ENCODE peak calls at places on chromosomes 5 and 9, in ten cellular contexts. B, J, G, F, Y, U, Z, N, H and Q are unnamed samples.

GRCh38 chr9:131310833-131311554 is 21.5 kb downstream of the PLPP7 start:
- DNase-seq in B (no peak), J (no peak), G (peak), F (no peak), Y (no peak), U (no peak), Z (no peak), N (peak), H (peak), Q (peak)

GRCh38 chr9:129319076-129319937 is 141.2 kb upstream of the IER5L start:
- DNase-seq in B (no peak), J (no peak), G (no peak), F (no peak), Y (no peak), U (no peak), Z (no peak), N (no peak), H (no peak), Q (no peak)

GRCh38 chr5:160390787-160391696 is 8.8 kb downstream of the FAM200C start:
- DNase-seq in B (peak), J (no peak), G (no peak), F (peak), Y (peak), U (no peak), Z (peak), N (no peak), H (no peak), Q (no peak)

GRCh38 chr9:122200960-122201635 is 27.7 kb downstream of the LHX6 start:
- DNase-seq in B (no peak), J (no peak), G (no peak), F (peak), Y (peak), U (no peak), Z (peak), N (no peak), H (no peak), Q (no peak)

GRCh38 chr9:109408759-109409462 is 88.1 kb upstream of the EPB41L4B start:
- DNase-seq in B (no peak), J (no peak), G (no peak), F (no peak), Y (no peak), U (no peak), Z (peak), N (no peak), H (no peak), Q (no peak)

GRCh38 chr5:87121315-87122170 is 146.1 kb upstream of the RASA1 start:
- DNase-seq in B (peak), J (no peak), G (peak), F (peak), Y (peak), U (no peak), Z (peak), N (peak), H (peak), Q (no peak)

GRCh38 chr9:121304707-121305106 is 36.7 kb downstream of the GSN start:
- DNase-seq in B (no peak), J (no peak), G (no peak), F (no peak), Y (no peak), U (no peak), Z (no peak), N (no peak), H (no peak), Q (no peak)

GRCh38 chr9:88280816-88281382 is 107.3 kb upstream of the SPIN1 start:
- DNase-seq in B (peak), J (no peak), G (no peak), F (peak), Y (peak), U (no peak), Z (peak), N (no peak), H (no peak), Q (no peak)

GRCh38 chr9:31347082-31347617 is 1037.3 kb upstream of the ACO1 start:
- DNase-seq in B (peak), J (no peak), G (peak), F (peak), Y (peak), U (no peak), Z (no peak), N (no peak), H (no peak), Q (peak)

GRCh38 chr5:7321724-7322123 is 74.2 kb upstream of the ADCY2 start:
- DNase-seq in B (peak), J (no peak), G (no peak), F (peak), Y (no peak), U (no peak), Z (peak), N (no peak), H (no peak), Q (no peak)

GRCh38 chr5:156328176-156328575 is 1.2 kb downstream of the SGCD start:
- DNase-seq in B (no peak), J (no peak), G (no peak), F (no peak), Y (no peak), U (no peak), Z (no peak), N (no peak), H (no peak), Q (no peak)

GRCh38 chr5:150763023-150763793 is 4.4 kb upstream of the DCTN4 start:
- DNase-seq in B (peak), J (no peak), G (no peak), F (peak), Y (peak), U (no peak), Z (peak), N (no peak), H (no peak), Q (no peak)

GRCh38 chr5:143030349-143030748 is 260.2 kb downstream of the ARHGAP26 start:
- DNase-seq in B (no peak), J (no peak), G (no peak), F (no peak), Y (no peak), U (no peak), Z (no peak), N (no peak), H (no peak), Q (peak)

GRCh38 chr9:114278881-114279570 is 43.9 kb upstream of the ORM1 start:
- DNase-seq in B (peak), J (no peak), G (no peak), F (peak), Y (peak), U (no peak), Z (peak), N (no peak), H (no peak), Q (no peak)

GRCh38 chr5:81759632-81760005 is 8.7 kb upstream of the SSBP2 start:
- DNase-seq in B (no peak), J (no peak), G (no peak), F (no peak), Y (no peak), U (no peak), Z (no peak), N (no peak), H (no peak), Q (no peak)

GRCh38 chr5:155870636-155871035 is 456.3 kb upstream of the SGCD start:
- DNase-seq in B (no peak), J (no peak), G (no peak), F (no peak), Y (no peak), U (no peak), Z (no peak), N (no peak), H (no peak), Q (no peak)

GRCh38 chr5:176772271-176773210 is 37.8 kb upstream of the UNC5A start:
- DNase-seq in B (no peak), J (no peak), G (no peak), F (no peak), Y (no peak), U (no peak), Z (no peak), N (no peak), H (no peak), Q (no peak)

GRCh38 chr9:125284855-125285254 is 23.2 kb downstream of the GAPVD1 start:
- DNase-seq in B (no peak), J (no peak), G (no peak), F (no peak), Y (no peak), U (no peak), Z (no peak), N (no peak), H (no peak), Q (no peak)

GRCh38 chr5:35458824-35459207 is 158.8 kb upstream of the SPEF2 start:
- DNase-seq in B (peak), J (no peak), G (no peak), F (no peak), Y (no peak), U (peak), Z (peak), N (no peak), H (no peak), Q (no peak)

GRCh38 chr5:134592141-134592746 is 40.4 kb downstream of the SAR1B start:
- DNase-seq in B (peak), J (no peak), G (no peak), F (peak), Y (peak), U (no peak), Z (peak), N (no peak), H (no peak), Q (no peak)

GRCh38 chr9:6931913-6932312 is 174.1 kb downstream of the KDM4C start:
- DNase-seq in B (peak), J (no peak), G (no peak), F (peak), Y (peak), U (no peak), Z (peak), N (no peak), H (no peak), Q (no peak)

GRCh38 chr9:2418619-2419018 is 203.0 kb upstream of the VLDLR start:
- DNase-seq in B (peak), J (no peak), G (no peak), F (peak), Y (peak), U (no peak), Z (peak), N (no peak), H (no peak), Q (no peak)

GRCh38 chr5:111735829-111736228 is 21.2 kb downstream of the NREP start:
- DNase-seq in B (peak), J (no peak), G (no peak), F (peak), Y (peak), U (no peak), Z (peak), N (no peak), H (no peak), Q (no peak)

GRCh38 chr9:3534614-3535404 is 9.0 kb upstream of the RFX3 start:
- DNase-seq in B (no peak), J (no peak), G (no peak), F (no peak), Y (no peak), U (no peak), Z (no peak), N (no peak), H (no peak), Q (no peak)

GRCh38 chr5:113119271-113119924 is 142.8 kb downstream of the DCP2 start:
- DNase-seq in B (no peak), J (no peak), G (no peak), F (no peak), Y (peak), U (no peak), Z (no peak), N (no peak), H (no peak), Q (no peak)

GRCh38 chr5:77995793-77996409 is 219.8 kb upstream of the TBCA start:
- DNase-seq in B (no peak), J (no peak), G (no peak), F (no peak), Y (no peak), U (peak), Z (no peak), N (no peak), H (no peak), Q (no peak)

GRCh38 chr5:177361418-177362101 is 3.8 kb downstream of the RGS14 start:
- DNase-seq in B (no peak), J (no peak), G (no peak), F (no peak), Y (no peak), U (no peak), Z (no peak), N (no peak), H (no peak), Q (no peak)

GRCh38 chr5:128591598-128592455 is 53.8 kb upstream of the FBN2 start:
- DNase-seq in B (no peak), J (no peak), G (no peak), F (no peak), Y (no peak), U (no peak), Z (no peak), N (no peak), H (no peak), Q (no peak)

GRCh38 chr9:107158321-107158720 is 124.8 kb upstream of the RAD23B start:
- DNase-seq in B (peak), J (no peak), G (no peak), F (peak), Y (peak), U (peak), Z (peak), N (no peak), H (no peak), Q (no peak)

GRCh38 chr5:153888781-153889180 is 149.9 kb downstream of the FAM114A2 start:
- DNase-seq in B (no peak), J (no peak), G (no peak), F (no peak), Y (no peak), U (no peak), Z (no peak), N (no peak), H (no peak), Q (no peak)

GRCh38 chr5:111854196-111854595 is 97.2 kb upstream of the NREP start:
- DNase-seq in B (peak), J (no peak), G (no peak), F (no peak), Y (no peak), U (peak), Z (no peak), N (no peak), H (no peak), Q (no peak)

GRCh38 chr5:58775699-58776098 is 192.8 kb downstream of the RAB3C start:
- DNase-seq in B (no peak), J (no peak), G (no peak), F (no peak), Y (no peak), U (no peak), Z (no peak), N (no peak), H (no peak), Q (no peak)

GRCh38 chr5:198941-199820 is 7.9 kb downstream of the LRRC14B start:
- DNase-seq in B (no peak), J (no peak), G (no peak), F (no peak), Y (no peak), U (no peak), Z (no peak), N (no peak), H (no peak), Q (no peak)

GRCh38 chr5:95900383-95900958 is 61.2 kb downstream of the ELL2 start:
- DNase-seq in B (peak), J (no peak), G (no peak), F (peak), Y (peak), U (no peak), Z (peak), N (no peak), H (no peak), Q (no peak)

GRCh38 chr5:90590-91547 is 1.1 kb upstream of the PLEKHG4B start:
- DNase-seq in B (no peak), J (no peak), G (no peak), F (peak), Y (peak), U (no peak), Z (peak), N (no peak), H (no peak), Q (no peak)

GRCh38 chr9:37383393-37383792 is 39.1 kb upstream of the GRHPR start:
- DNase-seq in B (no peak), J (no peak), G (no peak), F (no peak), Y (no peak), U (no peak), Z (no peak), N (no peak), H (no peak), Q (no peak)

GRCh38 chr5:142015781-142016533 is 3.1 kb upstream of the GNPDA1 start:
- DNase-seq in B (peak), J (no peak), G (peak), F (peak), Y (peak), U (no peak), Z (peak), N (no peak), H (no peak), Q (peak)

GRCh38 chr5:154265197-154265578 is 74.7 kb downstream of the GALNT10 start:
- DNase-seq in B (no peak), J (no peak), G (no peak), F (no peak), Y (no peak), U (no peak), Z (no peak), N (no peak), H (no peak), Q (no peak)

GRCh38 chr5:67770431-67771025 is 445.0 kb upstream of the PIK3R1 start:
- DNase-seq in B (peak), J (no peak), G (no peak), F (peak), Y (peak), U (no peak), Z (peak), N (no peak), H (no peak), Q (no peak)

GRCh38 chr9:112861638-112862555 is 28.8 kb downstream of the SLC46A2 start:
- DNase-seq in B (peak), J (no peak), G (no peak), F (no peak), Y (peak), U (no peak), Z (no peak), N (no peak), H (no peak), Q (no peak)